ENCODE peak calls at places on chromosomes 11 and 22, in nine cellular contexts. One of them, this sample, is unnamed.

GRCh38 chr11:11407065-11407737 is 54.2 kb upstream of the CSNK2A3 start:
- DNase-seq in neural progenitor cell: no peak
- DNase-seq in mucosa of descending colon: no peak
- DNase-seq in trophoblast cell: no peak
- DNase-seq in astrocyte of the spinal cord: no peak
- DNase-seq in heart left ventricle: peak
- DNase-seq in lower lobe of right lung: no peak
- DNase-seq in fibroblast of the aortic adventitia: no peak
- DNase-seq in adrenal gland: peak
- DNase-seq in this sample: no peak

GRCh38 chr11:8261316-8261715 is 2.4 kb downstream of the LMO1 start:
- DNase-seq in fibroblast of the aortic adventitia: no peak
- DNase-seq in adrenal gland: no peak
- DNase-seq in astrocyte of the spinal cord: no peak
- DNase-seq in mucosa of descending colon: no peak
- DNase-seq in neural progenitor cell: no peak
- DNase-seq in heart left ventricle: no peak
- DNase-seq in lower lobe of right lung: no peak
- DNase-seq in trophoblast cell: no peak
- DNase-seq in this sample: no peak

GRCh38 chr11:117795726-117796455 is 1.1 kb downstream of the DSCAML1 start:
- DNase-seq in adrenal gland: no peak
- DNase-seq in astrocyte of the spinal cord: no peak
- DNase-seq in heart left ventricle: no peak
- DNase-seq in lower lobe of right lung: no peak
- DNase-seq in neural progenitor cell: peak
- DNase-seq in trophoblast cell: no peak
- DNase-seq in fibroblast of the aortic adventitia: no peak
- DNase-seq in mucosa of descending colon: peak
- DNase-seq in this sample: peak

GRCh38 chr22:22745225-22746060 is 101.0 kb downstream of the GGTLC2 start:
- DNase-seq in adrenal gland: peak
- DNase-seq in fibroblast of the aortic adventitia: peak
- DNase-seq in trophoblast cell: peak
- DNase-seq in neural progenitor cell: peak
- DNase-seq in lower lobe of right lung: no peak
- DNase-seq in heart left ventricle: no peak
- DNase-seq in astrocyte of the spinal cord: no peak
- DNase-seq in mucosa of descending colon: peak
- DNase-seq in this sample: peak

GRCh38 chr22:29163808-29164207 is 41.9 kb upstream of the EMID1 start:
- DNase-seq in mucosa of descending colon: no peak
- DNase-seq in trophoblast cell: no peak
- DNase-seq in lower lobe of right lung: no peak
- DNase-seq in adrenal gland: no peak
- DNase-seq in astrocyte of the spinal cord: no peak
- DNase-seq in heart left ventricle: no peak
- DNase-seq in neural progenitor cell: no peak
- DNase-seq in fibroblast of the aortic adventitia: no peak
- DNase-seq in this sample: no peak

GRCh38 chr11:47189100-47189834 is 3.0 kb upstream of the PACSIN3 start:
- DNase-seq in fibroblast of the aortic adventitia: peak
- DNase-seq in mucosa of descending colon: no peak
- DNase-seq in heart left ventricle: no peak
- DNase-seq in adrenal gland: no peak
- DNase-seq in astrocyte of the spinal cord: peak
- DNase-seq in neural progenitor cell: no peak
- DNase-seq in lower lobe of right lung: no peak
- DNase-seq in trophoblast cell: peak
- DNase-seq in this sample: no peak

GRCh38 chr22:47123006-47123826 is 360.8 kb downstream of the TBC1D22A start:
- DNase-seq in fibroblast of the aortic adventitia: no peak
- DNase-seq in trophoblast cell: no peak
- DNase-seq in neural progenitor cell: no peak
- DNase-seq in lower lobe of right lung: peak
- DNase-seq in mucosa of descending colon: no peak
- DNase-seq in heart left ventricle: no peak
- DNase-seq in adrenal gland: no peak
- DNase-seq in astrocyte of the spinal cord: no peak
- DNase-seq in this sample: no peak

GRCh38 chr11:13105237-13105844 is 96.2 kb downstream of the RASSF10 start:
- DNase-seq in astrocyte of the spinal cord: no peak
- DNase-seq in adrenal gland: no peak
- DNase-seq in fibroblast of the aortic adventitia: peak
- DNase-seq in trophoblast cell: no peak
- DNase-seq in neural progenitor cell: no peak
- DNase-seq in heart left ventricle: peak
- DNase-seq in mucosa of descending colon: peak
- DNase-seq in lower lobe of right lung: no peak
- DNase-seq in this sample: peak

GRCh38 chr11:117696489-117696888 is 100.5 kb downstream of the DSCAML1 start:
- DNase-seq in heart left ventricle: no peak
- DNase-seq in mucosa of descending colon: no peak
- DNase-seq in astrocyte of the spinal cord: no peak
- DNase-seq in fibroblast of the aortic adventitia: no peak
- DNase-seq in adrenal gland: no peak
- DNase-seq in neural progenitor cell: peak
- DNase-seq in lower lobe of right lung: no peak
- DNase-seq in trophoblast cell: no peak
- DNase-seq in this sample: peak

GRCh38 chr11:128157423-128158298 is 429.7 kb downstream of the ETS1 start:
- DNase-seq in astrocyte of the spinal cord: peak
- DNase-seq in lower lobe of right lung: no peak
- DNase-seq in heart left ventricle: peak
- DNase-seq in fibroblast of the aortic adventitia: peak
- DNase-seq in adrenal gland: peak
- DNase-seq in trophoblast cell: peak
- DNase-seq in mucosa of descending colon: no peak
- DNase-seq in neural progenitor cell: peak
- DNase-seq in this sample: peak
- H3K4me3 ChIP-seq in astrocyte of the spinal cord: peak
- H3K4me3 ChIP-seq in lower lobe of right lung: peak
- H3K4me3 ChIP-seq in heart left ventricle: no peak
- H3K4me3 ChIP-seq in fibroblast of the aortic adventitia: peak
- H3K4me3 ChIP-seq in adrenal gland: peak
- H3K4me3 ChIP-seq in trophoblast cell: no peak
- H3K4me3 ChIP-seq in mucosa of descending colon: no peak
- H3K4me3 ChIP-seq in neural progenitor cell: no peak
- H3K4me3 ChIP-seq in this sample: peak

GRCh38 chr11:2932850-2933251 is 3.6 kb upstream of the PHLDA2 start:
- DNase-seq in neural progenitor cell: no peak
- DNase-seq in adrenal gland: peak
- DNase-seq in fibroblast of the aortic adventitia: peak
- DNase-seq in heart left ventricle: no peak
- DNase-seq in trophoblast cell: peak
- DNase-seq in astrocyte of the spinal cord: peak
- DNase-seq in lower lobe of right lung: peak
- DNase-seq in mucosa of descending colon: peak
- DNase-seq in this sample: no peak
- H3K4me3 ChIP-seq in neural progenitor cell: no peak
- H3K4me3 ChIP-seq in adrenal gland: no peak
- H3K4me3 ChIP-seq in fibroblast of the aortic adventitia: no peak
- H3K4me3 ChIP-seq in heart left ventricle: no peak
- H3K4me3 ChIP-seq in trophoblast cell: no peak
- H3K4me3 ChIP-seq in astrocyte of the spinal cord: no peak
- H3K4me3 ChIP-seq in lower lobe of right lung: peak
- H3K4me3 ChIP-seq in mucosa of descending colon: no peak
- H3K4me3 ChIP-seq in this sample: no peak

GRCh38 chr11:133948711-133949110 is 8.1 kb downstream of the IGSF9B start:
- DNase-seq in mucosa of descending colon: no peak
- DNase-seq in neural progenitor cell: no peak
- DNase-seq in heart left ventricle: no peak
- DNase-seq in adrenal gland: no peak
- DNase-seq in lower lobe of right lung: no peak
- DNase-seq in astrocyte of the spinal cord: no peak
- DNase-seq in trophoblast cell: no peak
- DNase-seq in fibroblast of the aortic adventitia: no peak
- DNase-seq in this sample: no peak

GRCh38 chr11:133951484-133952198 is 5.1 kb downstream of the IGSF9B start:
- DNase-seq in adrenal gland: no peak
- DNase-seq in mucosa of descending colon: no peak
- DNase-seq in fibroblast of the aortic adventitia: peak
- DNase-seq in astrocyte of the spinal cord: no peak
- DNase-seq in trophoblast cell: peak
- DNase-seq in lower lobe of right lung: no peak
- DNase-seq in heart left ventricle: no peak
- DNase-seq in neural progenitor cell: peak
- DNase-seq in this sample: peak

GRCh38 chr11:133953571-133953970 is 3.2 kb downstream of the IGSF9B start:
- DNase-seq in trophoblast cell: no peak
- DNase-seq in neural progenitor cell: no peak
- DNase-seq in astrocyte of the spinal cord: no peak
- DNase-seq in mucosa of descending colon: no peak
- DNase-seq in heart left ventricle: no peak
- DNase-seq in adrenal gland: no peak
- DNase-seq in fibroblast of the aortic adventitia: no peak
- DNase-seq in lower lobe of right lung: no peak
- DNase-seq in this sample: no peak

GRCh38 chr11:133952199-133953190 is 4.3 kb downstream of the IGSF9B start:
- DNase-seq in lower lobe of right lung: no peak
- DNase-seq in trophoblast cell: no peak
- DNase-seq in mucosa of descending colon: no peak
- DNase-seq in fibroblast of the aortic adventitia: no peak
- DNase-seq in adrenal gland: no peak
- DNase-seq in neural progenitor cell: no peak
- DNase-seq in heart left ventricle: no peak
- DNase-seq in astrocyte of the spinal cord: no peak
- DNase-seq in this sample: no peak

DNA sequence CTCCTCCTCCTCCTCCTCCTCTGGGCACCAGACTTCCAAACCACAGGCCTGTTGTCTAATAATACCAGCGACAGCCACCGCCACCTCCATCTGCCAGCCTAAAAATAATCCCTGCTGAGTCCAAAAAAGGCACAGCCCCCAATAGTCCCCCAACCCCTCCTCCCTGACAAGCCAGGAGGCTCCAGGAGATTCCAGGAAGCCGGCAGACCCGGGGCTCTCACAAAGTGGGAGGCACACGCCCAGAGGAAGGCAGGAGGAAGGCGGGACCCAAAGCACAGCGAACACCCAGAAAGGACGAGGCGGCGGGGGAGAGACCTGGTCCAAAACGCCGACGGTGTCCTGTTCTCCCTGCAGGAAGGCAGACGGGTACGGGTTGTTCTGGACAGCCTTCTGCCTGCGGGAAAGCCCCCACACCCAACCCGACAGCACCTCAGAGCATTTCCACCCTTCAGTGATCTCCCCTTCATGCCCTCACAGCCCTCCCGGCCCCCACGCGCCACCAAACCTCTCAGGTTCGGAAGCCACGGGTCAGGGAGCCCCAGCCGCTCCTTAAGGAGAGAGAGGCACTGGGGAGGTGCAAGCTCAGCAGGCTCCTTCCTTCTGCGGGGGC is 5.8 kb downstream of the IGSF9B start:
- DNase-seq in heart left ventricle: peak
- DNase-seq in trophoblast cell: no peak
- DNase-seq in mucosa of descending colon: no peak
- DNase-seq in neural progenitor cell: peak
- DNase-seq in lower lobe of right lung: no peak
- DNase-seq in adrenal gland: no peak
- DNase-seq in fibroblast of the aortic adventitia: no peak
- DNase-seq in astrocyte of the spinal cord: no peak
- DNase-seq in this sample: peak
- H3K4me3 ChIP-seq in heart left ventricle: peak
- H3K4me3 ChIP-seq in trophoblast cell: no peak
- H3K4me3 ChIP-seq in mucosa of descending colon: no peak
- H3K4me3 ChIP-seq in neural progenitor cell: peak
- H3K4me3 ChIP-seq in lower lobe of right lung: peak
- H3K4me3 ChIP-seq in adrenal gland: no peak
- H3K4me3 ChIP-seq in fibroblast of the aortic adventitia: no peak
- H3K4me3 ChIP-seq in astrocyte of the spinal cord: no peak
- H3K4me3 ChIP-seq in this sample: peak

GRCh38 chr11:61601512-61601911 is 20.6 kb upstream of the SYT7 start:
- DNase-seq in mucosa of descending colon: peak
- DNase-seq in heart left ventricle: no peak
- DNase-seq in astrocyte of the spinal cord: no peak
- DNase-seq in adrenal gland: no peak
- DNase-seq in fibroblast of the aortic adventitia: no peak
- DNase-seq in trophoblast cell: no peak
- DNase-seq in lower lobe of right lung: no peak
- DNase-seq in neural progenitor cell: no peak
- DNase-seq in this sample: no peak

GRCh38 chr11:61599968-61600710 is 19.3 kb upstream of the SYT7 start:
- DNase-seq in neural progenitor cell: no peak
- DNase-seq in fibroblast of the aortic adventitia: no peak
- DNase-seq in heart left ventricle: no peak
- DNase-seq in lower lobe of right lung: no peak
- DNase-seq in mucosa of descending colon: no peak
- DNase-seq in astrocyte of the spinal cord: no peak
- DNase-seq in adrenal gland: no peak
- DNase-seq in trophoblast cell: no peak
- DNase-seq in this sample: no peak

GRCh38 chr11:61596990-61597389 is 16.1 kb upstream of the SYT7 start:
- DNase-seq in astrocyte of the spinal cord: no peak
- DNase-seq in lower lobe of right lung: no peak
- DNase-seq in heart left ventricle: no peak
- DNase-seq in neural progenitor cell: no peak
- DNase-seq in trophoblast cell: no peak
- DNase-seq in adrenal gland: no peak
- DNase-seq in mucosa of descending colon: no peak
- DNase-seq in fibroblast of the aortic adventitia: no peak
- DNase-seq in this sample: no peak

GRCh38 chr11:61598383-61598782 is 17.5 kb upstream of the SYT7 start:
- DNase-seq in fibroblast of the aortic adventitia: no peak
- DNase-seq in mucosa of descending colon: no peak
- DNase-seq in trophoblast cell: no peak
- DNase-seq in heart left ventricle: no peak
- DNase-seq in adrenal gland: no peak
- DNase-seq in lower lobe of right lung: no peak
- DNase-seq in astrocyte of the spinal cord: no peak
- DNase-seq in neural progenitor cell: no peak
- DNase-seq in this sample: no peak

GRCh38 chr11:61598886-61599868 is 18.3 kb upstream of the SYT7 start:
- DNase-seq in mucosa of descending colon: no peak
- DNase-seq in astrocyte of the spinal cord: peak
- DNase-seq in heart left ventricle: peak
- DNase-seq in adrenal gland: no peak
- DNase-seq in lower lobe of right lung: no peak
- DNase-seq in trophoblast cell: no peak
- DNase-seq in fibroblast of the aortic adventitia: peak
- DNase-seq in neural progenitor cell: peak
- DNase-seq in this sample: peak
- H3K4me3 ChIP-seq in mucosa of descending colon: no peak
- H3K4me3 ChIP-seq in astrocyte of the spinal cord: no peak
- H3K4me3 ChIP-seq in heart left ventricle: no peak
- H3K4me3 ChIP-seq in adrenal gland: no peak
- H3K4me3 ChIP-seq in lower lobe of right lung: no peak
- H3K4me3 ChIP-seq in trophoblast cell: no peak
- H3K4me3 ChIP-seq in fibroblast of the aortic adventitia: no peak
- H3K4me3 ChIP-seq in neural progenitor cell: no peak
- H3K4me3 ChIP-seq in this sample: no peak

DNA sequence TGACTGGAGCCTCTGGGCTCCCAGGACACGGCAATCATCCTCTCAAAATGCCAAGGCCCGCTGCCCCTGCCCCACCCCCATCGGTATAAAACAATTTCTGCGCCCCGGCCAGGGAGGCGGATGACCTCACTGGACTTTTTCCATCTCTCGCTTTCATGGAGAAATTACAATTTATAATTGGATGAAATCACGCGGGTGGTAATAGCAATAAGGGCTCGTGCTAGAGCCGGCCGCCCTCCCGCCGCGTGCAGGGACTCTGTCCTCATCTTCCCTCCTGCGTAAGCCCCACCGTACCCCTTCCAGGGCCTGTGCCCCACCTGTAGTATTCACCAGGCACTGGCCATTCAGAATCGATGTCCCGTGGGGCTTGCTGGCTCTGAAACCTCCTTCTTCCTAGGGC is 64.5 kb downstream of the MACROD1 start:
- DNase-seq in fibroblast of the aortic adventitia: no peak
- DNase-seq in trophoblast cell: no peak
- DNase-seq in astrocyte of the spinal cord: no peak
- DNase-seq in adrenal gland: no peak
- DNase-seq in mucosa of descending colon: no peak
- DNase-seq in lower lobe of right lung: no peak
- DNase-seq in neural progenitor cell: no peak
- DNase-seq in heart left ventricle: no peak
- DNase-seq in this sample: no peak
- H3K4me3 ChIP-seq in fibroblast of the aortic adventitia: no peak
- H3K4me3 ChIP-seq in trophoblast cell: no peak
- H3K4me3 ChIP-seq in astrocyte of the spinal cord: no peak
- H3K4me3 ChIP-seq in adrenal gland: no peak
- H3K4me3 ChIP-seq in mucosa of descending colon: no peak
- H3K4me3 ChIP-seq in lower lobe of right lung: no peak
- H3K4me3 ChIP-seq in neural progenitor cell: no peak
- H3K4me3 ChIP-seq in heart left ventricle: no peak
- H3K4me3 ChIP-seq in this sample: no peak